ENCODE peak calls at places on chromosome 14, in seven cellular contexts. Q, M, N, Z, Y, A and I are unnamed samples.

GRCh38 chr14:76647699-76648298 is 113.5 kb upstream of the VASH1 start:
- DNase-seq in A (peak), N (peak), M (no peak), Y (peak), Z (peak), Q (no peak), I (no peak)

GRCh38 chr14:90540437-90540836 is 143.6 kb downstream of the CALM1 start:
- DNase-seq in N (no peak), Y (no peak), A (no peak), Z (no peak), M (no peak), Q (no peak), I (no peak)

GRCh38 chr14:51006781-51007211 is 62.5 kb upstream of the PYGL start:
- DNase-seq in A (peak), M (peak), Q (no peak), Y (no peak), Z (no peak), N (peak), I (no peak)

GRCh38 chr14:97486601-97487120 is 689.5 kb downstream of the VRK1 start:
- DNase-seq in Q (no peak), N (no peak), Y (peak), M (no peak), Z (no peak), A (no peak), I (no peak)

GRCh38 chr14:105315211-105315721 is 718 bp downstream of the PACS2 start:
- DNase-seq in A (peak), N (peak), Y (peak), Q (peak), M (no peak), Z (no peak), I (peak)

GRCh38 chr14:75328575-75328974 is 49.9 kb downstream of the FOS start:
- DNase-seq in N (no peak), Q (no peak), Z (no peak), M (no peak), A (no peak), Y (no peak), I (no peak)

GRCh38 chr14:22739423-22739822 is 27.1 kb upstream of the OXA1L start:
- DNase-seq in A (peak), M (no peak), Z (no peak), Q (no peak), N (no peak), Y (no peak), I (no peak)

GRCh38 chr14:70882771-70883492 is 24.3 kb upstream of the PCNX1 start:
- DNase-seq in A (peak), Q (no peak), Y (no peak), M (no peak), Z (no peak), N (peak), I (no peak)

GRCh38 chr14:103130965-103131364 is 7.7 kb downstream of the TNFAIP2 start:
- DNase-seq in Q (peak), N (peak), Y (peak), A (peak), M (no peak), Z (no peak), I (no peak)

GRCh38 chr14:67998804-67999203 is 179.2 kb downstream of the RAD51B start:
- DNase-seq in N (no peak), M (no peak), A (no peak), Z (no peak), Y (no peak), Q (no peak), I (no peak)

GRCh38 chr14:104099096-104100041 is 13.9 kb downstream of the ASPG start:
- DNase-seq in Y (no peak), M (no peak), N (no peak), Z (no peak), Q (no peak), A (no peak), I (no peak)

GRCh38 chr14:44889600-44890479 is 71.9 kb downstream of the KLHL28 start:
- DNase-seq in N (no peak), Q (no peak), A (peak), M (no peak), Z (no peak), Y (no peak), I (no peak)

GRCh38 chr14:102620413-102620812 is 28.0 kb downstream of the RCOR1 start:
- DNase-seq in N (peak), Z (no peak), A (peak), Q (no peak), Y (no peak), M (no peak), I (no peak)

GRCh38 chr14:30283822-30284446 is 275.0 kb upstream of the G2E3 start:
- DNase-seq in N (peak), Q (no peak), A (peak), Y (peak), Z (no peak), M (no peak), I (no peak)

GRCh38 chr14:28813810-28814209 is 47.2 kb downstream of the FOXG1 start:
- DNase-seq in N (peak), A (no peak), M (no peak), Z (no peak), Y (no peak), Q (no peak), I (no peak)

GRCh38 chr14:38877744-38878388 is 225.2 kb downstream of the SEC23A start:
- DNase-seq in N (no peak), Q (no peak), Y (no peak), M (no peak), A (no peak), Z (no peak), I (no peak)

GRCh38 chr14:83470466-83470865 is 1936.8 kb upstream of the SEL1L start:
- DNase-seq in Q (no peak), N (peak), M (no peak), Y (no peak), A (no peak), Z (no peak), I (no peak)

GRCh38 chr14:28704153-28704552 is 62.4 kb upstream of the FOXG1 start:
- DNase-seq in N (no peak), Q (no peak), Z (no peak), Y (no peak), M (no peak), A (no peak), I (no peak)

GRCh38 chr14:69708586-69709169 is 58.3 kb upstream of the SRSF5 start:
- DNase-seq in A (no peak), Q (no peak), Y (peak), M (peak), Z (no peak), N (no peak), I (no peak)

GRCh38 chr14:33026850-33027420 is 88.3 kb downstream of the NPAS3 start:
- DNase-seq in Z (no peak), A (peak), Q (no peak), N (peak), Y (no peak), M (no peak), I (no peak)

GRCh38 chr14:54881761-54882401 is 20.7 kb downstream of the GCH1 start:
- DNase-seq in A (peak), Z (no peak), Y (no peak), Q (no peak), N (peak), M (no peak), I (no peak)

GRCh38 chr14:99419905-99420304 is 60.8 kb downstream of the SETD3 start:
- DNase-seq in N (no peak), Z (no peak), M (no peak), Q (no peak), A (no peak), Y (no peak), I (no peak)

GRCh38 chr14:77339407-77339806 is 18.6 kb downstream of the GSTZ1 start:
- DNase-seq in Y (no peak), Z (no peak), N (peak), M (no peak), A (peak), Q (no peak), I (no peak)

GRCh38 chr14:104582649-104583048 is 3.1 kb downstream of the C14orf180 start:
- DNase-seq in Z (no peak), Y (no peak), N (no peak), M (no peak), Q (no peak), A (no peak), I (no peak)

GRCh38 chr14:101858791-101859537 is 97.5 kb downstream of the PPP2R5C start:
- DNase-seq in Y (no peak), M (no peak), Z (no peak), Q (no peak), A (no peak), N (no peak), I (no peak)

GRCh38 chr14:31745741-31746140 is 184.5 kb downstream of the NUBPL start:
- DNase-seq in Y (peak), N (no peak), A (no peak), M (no peak), Z (no peak), Q (no peak), I (no peak)

GRCh38 chr14:22570132-22570949 is 18.7 kb downstream of the DAD1 start:
- DNase-seq in A (peak), Q (peak), M (peak), N (peak), Z (no peak), Y (peak), I (peak)

GRCh38 chr14:104187121-104187889 is 48.9 kb downstream of the KIF26A start:
- DNase-seq in Z (no peak), A (no peak), Q (no peak), M (no peak), N (no peak), Y (peak), I (no peak)

GRCh38 chr14:77053046-77053841 is 24.7 kb upstream of the IRF2BPL start:
- DNase-seq in A (peak), M (peak), N (peak), Y (peak), Z (peak), Q (peak), I (peak)

GRCh38 chr14:65469903-65470302 is 57.4 kb downstream of the FUT8 start:
- DNase-seq in Z (no peak), Q (no peak), N (no peak), A (no peak), M (no peak), Y (peak), I (no peak)